ENCODE peak calls at places on chromosomes 6 and 20, in four cellular contexts. F is right lobe of liver, C is brain microvascular endothelial cell, O is left ventricle myocardium inferior. U is an unnamed sample.

GRCh38 chr6:154156135-154156948 is 117.3 kb downstream of the OPRM1 start:
- DNase-seq in O (no peak), C (peak), F (peak), U (peak)

GRCh38 chr20:10591956-10592521 is 81.8 kb downstream of the JAG1 start:
- DNase-seq in C (no peak), O (no peak), F (no peak), U (no peak)

GRCh38 chr20:56342783-56343182 is 16.0 kb upstream of the FAM210B start:
- DNase-seq in F (no peak), C (no peak), O (no peak), U (no peak)

GRCh38 chr6:157946053-157946617 is 35.5 kb upstream of the SYNJ2 start:
- DNase-seq in C (no peak), O (no peak), F (no peak), U (no peak)

GRCh38 chr6:56832225-56832624 is 122.7 kb upstream of the BEND6 start:
- DNase-seq in F (no peak), O (no peak), C (no peak), U (no peak)

GRCh38 chr6:170132011-170132521 is 158.8 kb downstream of the DLL1 start:
- DNase-seq in C (no peak), O (no peak), F (no peak), U (no peak)

GRCh38 chr6:52376763-52377162 is 14.8 kb downstream of the PAQR8 start:
- DNase-seq in C (no peak), O (no peak), F (no peak), U (no peak)

GRCh38 chr6:11766589-11767450 is 11.8 kb downstream of the ADTRP start:
- DNase-seq in O (no peak), C (peak), F (no peak), U (no peak)

GRCh38 chr6:1388081-1388926 is 1.1 kb upstream of the FOXF2 start:
- DNase-seq in O (no peak), F (no peak), C (no peak), U (no peak)

GRCh38 chr20:53162251-53162835 is 190.2 kb downstream of the TSHZ2 start:
- DNase-seq in C (peak), O (peak), F (peak), U (no peak)

GRCh38 chr20:31678389-31679356 is 41.0 kb downstream of the COX4I2 start:
- DNase-seq in F (no peak), C (peak), O (no peak), U (no peak)

GRCh38 chr6:155128971-155129370 is 133.9 kb downstream of the TIAM2 start:
- DNase-seq in O (no peak), F (no peak), C (no peak), U (no peak)

GRCh38 chr6:18263561-18264337 is 581 bp downstream of the DEK start:
- DNase-seq in F (peak), C (no peak), O (peak), U (peak)

GRCh38 chr6:168616807-168617756 is 176.1 kb downstream of the SMOC2 start:
- DNase-seq in O (no peak), F (no peak), C (no peak), U (no peak)

GRCh38 chr6:159249752-159250151 is 80.6 kb downstream of the FNDC1 start:
- DNase-seq in C (no peak), F (no peak), O (no peak), U (no peak)

GRCh38 chr6:36925809-36926208 is 28.7 kb upstream of the PI16 start:
- DNase-seq in C (no peak), O (no peak), F (no peak), U (no peak)

GRCh38 chr6:168060521-168060931 is 18.5 kb downstream of the FRMD1 start:
- DNase-seq in C (peak), F (peak), O (peak), U (peak)

GRCh38 chr6:12578751-12579150 is 137.8 kb upstream of the PHACTR1 start:
- DNase-seq in O (no peak), C (no peak), F (no peak), U (no peak)

GRCh38 chr20:6663104-6663503 is 104.4 kb upstream of the BMP2 start:
- DNase-seq in F (no peak), C (no peak), O (no peak), U (no peak)

GRCh38 chr20:41572010-41572572 is 46.1 kb downstream of the CHD6 start:
- DNase-seq in C (no peak), O (no peak), F (no peak), U (no peak)

GRCh38 chr6:137486388-137486787 is 7.8 kb downstream of the OLIG3 start:
- DNase-seq in C (no peak), F (no peak), O (no peak), U (no peak)

GRCh38 chr6:132715204-132715603 is 1.3 kb upstream of the VNN1 start:
- DNase-seq in F (peak), O (no peak), C (peak), U (peak)

GRCh38 chr6:44925100-44925739 is 402.9 kb upstream of the RUNX2 start:
- DNase-seq in O (no peak), C (peak), F (no peak), U (no peak)

GRCh38 chr6:100593522-100593921 is 128.8 kb upstream of the SIM1 start:
- DNase-seq in F (no peak), O (no peak), C (no peak), U (no peak)

GRCh38 chr20:51346686-51347485 is 195.6 kb downstream of the NFATC2 start:
- DNase-seq in F (no peak), C (peak), O (no peak), U (no peak)

GRCh38 chr6:100167585-100167984 is 173.6 kb upstream of the MCHR2 start:
- DNase-seq in O (no peak), F (no peak), C (no peak), U (no peak)

GRCh38 chr20:991850-992249 is 10.3 kb downstream of the RSPO4 start:
- DNase-seq in C (no peak), F (no peak), O (no peak), U (no peak)

GRCh38 chr6:89489078-89489477 is 56.1 kb downstream of the ANKRD6 start:
- DNase-seq in C (no peak), F (no peak), O (no peak), U (no peak)

GRCh38 chr20:22402990-22403859 is 181.1 kb downstream of the FOXA2 start:
- DNase-seq in O (no peak), F (no peak), C (no peak), U (no peak)

GRCh38 chr6:150767585-150768164 is 97.8 kb upstream of the MTHFD1L start:
- DNase-seq in O (no peak), C (peak), F (no peak), U (no peak)

GRCh38 chr20:18645851-18646250 is 58.0 kb downstream of the DTD1 start:
- DNase-seq in O (no peak), F (no peak), C (peak), U (no peak)

GRCh38 chr6:107235007-107235406 is 119.7 kb upstream of the BEND3 start:
- DNase-seq in F (no peak), O (no peak), C (no peak), U (no peak)

GRCh38 chr6:90217621-90218496 is 78.8 kb downstream of the BACH2 start:
- DNase-seq in C (no peak), F (peak), O (no peak), U (peak)

GRCh38 chr6:163634514-163635171 is 220.1 kb downstream of the QKI start:
- DNase-seq in O (no peak), C (no peak), F (no peak), U (no peak)

GRCh38 chr6:3119040-3119723 is 671 bp downstream of the BPHL start:
- DNase-seq in O (no peak), C (peak), F (no peak), U (peak)

GRCh38 chr6:134447883-134448387 is 130.0 kb upstream of the SGK1 start:
- DNase-seq in O (no peak), F (no peak), C (peak), U (no peak)

GRCh38 chr6:134446228-134446848 is 128.4 kb upstream of the SGK1 start:
- DNase-seq in O (no peak), F (no peak), C (no peak), U (no peak)

GRCh38 chr6:134449004-134449403 is 131.1 kb upstream of the SGK1 start:
- DNase-seq in O (no peak), C (no peak), F (no peak), U (no peak)

GRCh38 chr6:134447423-134447822 is 129.5 kb upstream of the SGK1 start:
- DNase-seq in O (no peak), F (no peak), C (no peak), U (no peak)

GRCh38 chr6:134446901-134447300 is 129.0 kb upstream of the SGK1 start:
- DNase-seq in O (no peak), F (no peak), C (no peak), U (no peak)
- H3K27ac ChIP-seq in O (no peak), F (no peak), C (no peak), U (no peak)

GRCh38 chr20:58649288-58650180 is 1.5 kb upstream of the STX16 start:
- DNase-seq in O (peak), C (no peak), F (peak), U (peak)
- H3K27ac ChIP-seq in O (peak), C (peak), F (peak), U (peak)

DNA sequence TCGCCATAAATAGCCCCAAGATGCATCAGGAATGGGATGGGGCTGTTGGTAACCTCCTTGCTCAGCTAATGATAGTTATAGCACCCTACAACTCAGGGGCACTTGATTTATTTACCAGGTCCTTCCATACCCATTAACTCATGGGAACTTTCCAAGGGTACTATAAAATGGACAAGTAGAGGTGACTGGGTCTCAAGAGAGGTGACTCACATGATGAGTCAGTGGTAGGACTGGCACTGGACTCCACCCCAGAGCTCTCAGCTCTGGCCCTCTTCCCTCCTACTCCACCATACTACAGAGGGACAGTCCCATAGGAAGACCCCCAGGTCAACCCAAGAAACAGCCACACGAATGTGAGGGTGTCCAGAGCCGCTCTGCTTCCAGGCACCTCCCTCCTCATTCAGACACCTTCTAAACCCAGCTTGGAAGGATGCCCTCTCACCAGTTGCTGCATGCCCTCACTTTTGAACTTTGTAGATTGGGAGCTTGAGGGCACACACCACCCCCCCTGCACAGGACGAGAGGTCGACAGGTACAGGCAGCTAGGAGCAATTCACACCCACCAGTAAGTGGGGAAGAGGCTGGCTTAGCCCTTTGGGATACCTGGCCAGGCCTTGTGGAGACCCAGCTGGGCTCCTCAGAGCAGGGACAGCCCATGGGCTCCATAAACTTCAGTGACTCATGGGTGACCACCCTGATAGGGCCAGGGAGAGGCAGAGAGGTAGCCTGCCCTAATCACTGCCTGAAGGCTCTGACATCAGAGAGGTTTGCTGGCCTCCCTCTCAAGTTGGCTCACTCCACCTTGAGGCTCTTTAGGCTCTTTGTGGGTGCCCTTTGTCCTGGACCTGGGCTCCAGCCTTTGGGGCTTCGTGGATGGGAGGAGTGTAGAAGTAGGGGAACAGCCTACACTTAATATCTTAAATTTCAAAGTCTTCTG is 81.6 kb upstream of the MLN start:
- DNase-seq in O (no peak), F (no peak), C (peak), U (peak)
- H3K27ac ChIP-seq in O (no peak), F (no peak), C (no peak), U (peak)

DNA sequence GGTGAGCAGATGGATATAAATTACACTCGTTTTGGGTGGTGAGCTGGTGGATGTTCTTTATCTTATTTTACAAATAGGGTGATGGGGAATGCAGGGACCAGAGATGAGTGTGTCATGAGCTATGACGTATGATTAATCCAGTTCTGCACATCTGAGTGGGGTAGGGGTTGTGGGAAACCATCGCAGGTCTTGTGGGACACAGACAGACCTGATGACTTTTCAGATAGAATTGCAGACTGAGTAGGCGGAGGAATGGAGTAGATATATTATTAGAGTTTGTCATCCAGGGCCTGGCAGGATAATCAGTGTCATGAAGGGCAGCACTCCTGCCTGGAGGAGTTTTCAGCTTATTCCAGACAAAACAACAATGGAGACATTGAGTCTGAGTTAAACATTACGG is 12.9 kb upstream of the DSP start:
- DNase-seq in O (no peak), C (peak), F (no peak), U (no peak)
- H3K27ac ChIP-seq in O (no peak), C (peak), F (no peak), U (no peak)

GRCh38 chr6:106226676-106227075 is 98.9 kb downstream of the ATG5 start:
- DNase-seq in O (no peak), C (no peak), F (no peak), U (no peak)
- H3K27ac ChIP-seq in O (no peak), C (no peak), F (no peak), U (no peak)

DNA sequence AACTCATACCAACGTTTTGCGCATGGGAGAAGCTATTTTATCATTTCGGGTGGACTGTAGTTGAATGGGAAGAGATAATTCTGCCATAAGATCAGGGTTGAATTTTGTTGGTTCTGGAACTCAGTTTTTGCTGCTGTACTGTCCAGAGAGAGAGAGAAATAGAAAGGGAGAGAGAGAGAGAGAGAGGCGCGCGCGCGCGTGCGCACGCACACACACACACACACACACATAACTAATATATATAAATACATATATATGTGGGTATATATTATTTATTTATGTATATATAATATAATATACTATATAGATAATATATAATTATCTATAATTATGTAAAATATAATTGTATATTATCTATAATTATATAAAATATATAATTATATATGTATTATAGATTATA is 21.9 kb downstream of the ATRN start:
- DNase-seq in O (no peak), C (no peak), F (no peak), U (no peak)
- H3K27ac ChIP-seq in O (no peak), C (no peak), F (no peak), U (no peak)

DNA sequence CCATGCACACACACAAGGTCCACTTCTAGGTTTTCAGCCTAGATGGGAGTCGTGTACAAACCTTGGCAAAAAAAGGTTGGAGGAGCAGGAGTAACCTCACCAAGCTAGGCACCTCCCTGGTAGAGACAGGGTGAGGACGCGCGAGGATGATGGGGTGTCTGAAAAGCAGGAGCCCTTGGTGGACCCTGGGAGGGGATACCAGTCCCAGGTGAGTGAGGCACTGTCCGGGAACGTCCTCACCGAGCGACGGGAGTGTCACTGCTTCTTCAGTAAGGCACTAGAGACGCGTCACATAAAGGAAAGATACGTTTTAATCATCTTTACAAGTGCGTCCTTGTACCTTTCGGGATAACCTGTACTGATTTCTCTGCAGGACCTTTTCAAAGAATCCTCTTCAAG is 29.4 kb upstream of the ZBP1 start:
- DNase-seq in O (no peak), F (no peak), C (no peak), U (no peak)
- H3K27ac ChIP-seq in O (no peak), F (no peak), C (no peak), U (no peak)

U was measured in colonic mucosa.